ENCODE peak calls at places on chromosomes 3 and 15, in six cellular contexts. One of them, this sample, is unnamed.

GRCh38 chr15:99411234-99411633 is 154.6 kb upstream of the MEF2A start:
- DNase-seq in right cardiac atrium: no peak
- DNase-seq in esophagus squamous epithelium: no peak
- DNase-seq in MM.1S: no peak
- DNase-seq in cardiac fibroblast: no peak
- DNase-seq in ovary: no peak
- DNase-seq in this sample: no peak

GRCh38 chr3:38133557-38134405 is 3.1 kb downstream of the ACAA1 start:
- DNase-seq in cardiac fibroblast: no peak
- DNase-seq in esophagus squamous epithelium: no peak
- DNase-seq in MM.1S: no peak
- DNase-seq in right cardiac atrium: no peak
- DNase-seq in ovary: no peak
- DNase-seq in this sample: no peak

GRCh38 chr3:156605686-156606605 is 51.0 kb upstream of the SSR3 start:
- DNase-seq in MM.1S: no peak
- DNase-seq in ovary: peak
- DNase-seq in right cardiac atrium: peak
- DNase-seq in cardiac fibroblast: peak
- DNase-seq in esophagus squamous epithelium: no peak
- DNase-seq in this sample: peak

GRCh38 chr3:5128861-5129260 is 6.8 kb downstream of the ARL8B start:
- DNase-seq in right cardiac atrium: no peak
- DNase-seq in MM.1S: no peak
- DNase-seq in esophagus squamous epithelium: no peak
- DNase-seq in ovary: no peak
- DNase-seq in cardiac fibroblast: peak
- DNase-seq in this sample: no peak

GRCh38 chr3:69248394-69248793 is 126.0 kb upstream of the LMOD3 start:
- DNase-seq in cardiac fibroblast: no peak
- DNase-seq in MM.1S: no peak
- DNase-seq in esophagus squamous epithelium: no peak
- DNase-seq in right cardiac atrium: no peak
- DNase-seq in ovary: no peak
- DNase-seq in this sample: no peak

GRCh38 chr3:178967184-178967532 is 104.5 kb downstream of the ZMAT3 start:
- DNase-seq in esophagus squamous epithelium: no peak
- DNase-seq in cardiac fibroblast: no peak
- DNase-seq in ovary: no peak
- DNase-seq in MM.1S: peak
- DNase-seq in right cardiac atrium: no peak
- DNase-seq in this sample: no peak

GRCh38 chr3:42742259-42742658 is 30.8 kb downstream of the CCDC13 start:
- DNase-seq in esophagus squamous epithelium: no peak
- DNase-seq in right cardiac atrium: no peak
- DNase-seq in MM.1S: no peak
- DNase-seq in cardiac fibroblast: no peak
- DNase-seq in ovary: no peak
- DNase-seq in this sample: no peak

GRCh38 chr15:91515188-91515754 is 338.2 kb upstream of the SLCO3A1 start:
- DNase-seq in ovary: no peak
- DNase-seq in cardiac fibroblast: peak
- DNase-seq in right cardiac atrium: peak
- DNase-seq in esophagus squamous epithelium: no peak
- DNase-seq in MM.1S: peak
- DNase-seq in this sample: peak

GRCh38 chr3:134598813-134599563 is 51.8 kb downstream of the KY start:
- DNase-seq in right cardiac atrium: no peak
- DNase-seq in MM.1S: no peak
- DNase-seq in ovary: no peak
- DNase-seq in esophagus squamous epithelium: no peak
- DNase-seq in cardiac fibroblast: no peak
- DNase-seq in this sample: no peak

GRCh38 chr3:134600685-134601502 is 49.9 kb downstream of the KY start:
- DNase-seq in esophagus squamous epithelium: no peak
- DNase-seq in cardiac fibroblast: peak
- DNase-seq in right cardiac atrium: peak
- DNase-seq in MM.1S: peak
- DNase-seq in ovary: peak
- DNase-seq in this sample: peak

GRCh38 chr3:134594236-134594825 is 56.5 kb downstream of the KY start:
- DNase-seq in cardiac fibroblast: no peak
- DNase-seq in ovary: no peak
- DNase-seq in esophagus squamous epithelium: no peak
- DNase-seq in MM.1S: no peak
- DNase-seq in right cardiac atrium: no peak
- DNase-seq in this sample: no peak

GRCh38 chr3:134600166-134600670 is 50.6 kb downstream of the KY start:
- DNase-seq in right cardiac atrium: no peak
- DNase-seq in esophagus squamous epithelium: no peak
- DNase-seq in cardiac fibroblast: peak
- DNase-seq in MM.1S: no peak
- DNase-seq in ovary: no peak
- DNase-seq in this sample: no peak

DNA sequence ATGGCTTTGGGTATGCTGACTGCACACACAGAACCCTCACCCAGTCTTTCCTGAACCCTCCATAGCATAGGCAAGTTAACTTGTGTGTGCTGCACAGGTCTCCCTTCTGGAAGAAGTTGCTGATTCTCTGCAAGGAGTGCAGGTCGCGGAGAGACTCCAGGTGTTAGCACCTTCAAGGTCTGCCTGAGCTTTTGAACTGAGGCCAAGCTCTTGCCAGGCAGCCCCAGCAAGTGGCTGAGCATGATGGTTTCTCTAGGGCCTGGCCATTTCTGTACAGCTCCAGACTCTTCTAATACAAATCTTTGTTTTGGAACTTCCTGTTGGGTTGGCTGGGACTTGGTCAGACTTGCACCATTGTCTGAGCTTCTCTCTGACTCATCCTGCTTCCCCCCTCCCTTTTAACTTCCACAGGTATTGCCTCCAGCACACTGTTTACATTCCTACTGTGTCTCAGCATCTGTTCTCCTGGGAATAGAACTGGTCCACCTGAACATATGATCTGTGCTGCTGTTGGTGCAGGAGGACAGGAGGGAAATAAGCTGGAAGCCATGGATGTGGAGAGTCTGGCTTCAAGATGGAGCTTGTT is 53.3 kb downstream of the KY start:
- DNase-seq in esophagus squamous epithelium: no peak
- DNase-seq in MM.1S: no peak
- DNase-seq in cardiac fibroblast: no peak
- DNase-seq in ovary: no peak
- DNase-seq in right cardiac atrium: no peak
- DNase-seq in this sample: no peak
- H3K4me3 ChIP-seq in esophagus squamous epithelium: no peak
- H3K4me3 ChIP-seq in MM.1S: no peak
- H3K4me3 ChIP-seq in cardiac fibroblast: no peak
- H3K4me3 ChIP-seq in ovary: no peak
- H3K4me3 ChIP-seq in right cardiac atrium: no peak
- H3K4me3 ChIP-seq in this sample: no peak

GRCh38 chr15:101617390-101617965 is 34.7 kb downstream of the TM2D3 start:
- DNase-seq in ovary: no peak
- DNase-seq in cardiac fibroblast: peak
- DNase-seq in esophagus squamous epithelium: no peak
- DNase-seq in right cardiac atrium: peak
- DNase-seq in MM.1S: no peak
- DNase-seq in this sample: no peak

GRCh38 chr15:101614001-101614585 is 38.1 kb downstream of the TM2D3 start:
- DNase-seq in right cardiac atrium: no peak
- DNase-seq in esophagus squamous epithelium: no peak
- DNase-seq in ovary: no peak
- DNase-seq in MM.1S: no peak
- DNase-seq in cardiac fibroblast: no peak
- DNase-seq in this sample: no peak

GRCh38 chr15:101614761-101615160 is 37.4 kb downstream of the TM2D3 start:
- DNase-seq in ovary: no peak
- DNase-seq in MM.1S: no peak
- DNase-seq in right cardiac atrium: no peak
- DNase-seq in esophagus squamous epithelium: no peak
- DNase-seq in cardiac fibroblast: no peak
- DNase-seq in this sample: no peak

GRCh38 chr15:101615986-101616848 is 36.0 kb downstream of the TM2D3 start:
- DNase-seq in right cardiac atrium: peak
- DNase-seq in esophagus squamous epithelium: no peak
- DNase-seq in MM.1S: no peak
- DNase-seq in ovary: peak
- DNase-seq in cardiac fibroblast: peak
- DNase-seq in this sample: peak

GRCh38 chr15:101615414-101615985 is 36.7 kb downstream of the TM2D3 start:
- DNase-seq in MM.1S: no peak
- DNase-seq in esophagus squamous epithelium: no peak
- DNase-seq in right cardiac atrium: no peak
- DNase-seq in cardiac fibroblast: peak
- DNase-seq in ovary: no peak
- DNase-seq in this sample: peak
- H3K4me3 ChIP-seq in MM.1S: no peak
- H3K4me3 ChIP-seq in esophagus squamous epithelium: peak
- H3K4me3 ChIP-seq in right cardiac atrium: no peak
- H3K4me3 ChIP-seq in cardiac fibroblast: no peak
- H3K4me3 ChIP-seq in ovary: no peak
- H3K4me3 ChIP-seq in this sample: no peak

GRCh38 chr3:57007513-57008415 is 52.7 kb upstream of the SPATA12 start:
- DNase-seq in MM.1S: no peak
- DNase-seq in cardiac fibroblast: peak
- DNase-seq in right cardiac atrium: peak
- DNase-seq in ovary: peak
- DNase-seq in esophagus squamous epithelium: peak
- DNase-seq in this sample: peak
- H3K4me3 ChIP-seq in MM.1S: no peak
- H3K4me3 ChIP-seq in cardiac fibroblast: no peak
- H3K4me3 ChIP-seq in right cardiac atrium: no peak
- H3K4me3 ChIP-seq in ovary: no peak
- H3K4me3 ChIP-seq in esophagus squamous epithelium: peak
- H3K4me3 ChIP-seq in this sample: no peak

GRCh38 chr3:195802261-195802701 is 9.4 kb downstream of the MUC4 start:
- DNase-seq in right cardiac atrium: no peak
- DNase-seq in cardiac fibroblast: no peak
- DNase-seq in esophagus squamous epithelium: no peak
- DNase-seq in ovary: no peak
- DNase-seq in MM.1S: no peak
- DNase-seq in this sample: no peak
- H3K4me3 ChIP-seq in right cardiac atrium: no peak
- H3K4me3 ChIP-seq in cardiac fibroblast: no peak
- H3K4me3 ChIP-seq in esophagus squamous epithelium: peak
- H3K4me3 ChIP-seq in ovary: no peak
- H3K4me3 ChIP-seq in MM.1S: no peak
- H3K4me3 ChIP-seq in this sample: no peak

This sample was measured in AG09309.